ENCODE peak calls at places on chromosome 17, in seven cellular contexts. One of them, this sample, is unnamed.

GRCh38 chr17:66255112-66255511 is 25.9 kb upstream of the APOH start:
- DNase-seq in heart right ventricle: peak; percentile 36
- DNase-seq in retinal pigment epithelial cell: peak; percentile 28
- DNase-seq in H9: no peak
- DNase-seq in activated CD8-positive, alpha-beta T cell treated with anti-CD3 and anti-CD28 coated beads for 36 hours: peak; percentile 54
- DNase-seq in colonic mucosa: peak; percentile 44
- DNase-seq in A549: no peak
- DNase-seq in this sample: peak; percentile 31

GRCh38 chr17:66841744-66842143 is 6.8 kb downstream of the CACNG5 start:
- DNase-seq in H9: no peak
- DNase-seq in heart right ventricle: no peak
- DNase-seq in activated CD8-positive, alpha-beta T cell treated with anti-CD3 and anti-CD28 coated beads for 36 hours: no peak
- DNase-seq in colonic mucosa: no peak
- DNase-seq in A549: no peak
- DNase-seq in retinal pigment epithelial cell: no peak
- DNase-seq in this sample: no peak

GRCh38 chr17:9837551-9838471 is 12.1 kb downstream of the GLP2R start:
- DNase-seq in H9: peak; percentile 38
- DNase-seq in A549: peak; percentile 90
- DNase-seq in activated CD8-positive, alpha-beta T cell treated with anti-CD3 and anti-CD28 coated beads for 36 hours: no peak
- DNase-seq in retinal pigment epithelial cell: no peak
- DNase-seq in colonic mucosa: no peak
- DNase-seq in heart right ventricle: peak; percentile 46
- DNase-seq in this sample: no peak

GRCh38 chr17:40023590-40024292 is 8.5 kb downstream of the CSF3 start:
- DNase-seq in retinal pigment epithelial cell: no peak
- DNase-seq in H9: no peak
- DNase-seq in colonic mucosa: peak; percentile 92
- DNase-seq in activated CD8-positive, alpha-beta T cell treated with anti-CD3 and anti-CD28 coated beads for 36 hours: no peak
- DNase-seq in heart right ventricle: peak; percentile 61
- DNase-seq in A549: no peak
- DNase-seq in this sample: no peak

GRCh38 chr17:17125136-17126084 is 80.7 kb downstream of the PLD6 start:
- DNase-seq in colonic mucosa: no peak
- DNase-seq in heart right ventricle: no peak
- DNase-seq in A549: no peak
- DNase-seq in activated CD8-positive, alpha-beta T cell treated with anti-CD3 and anti-CD28 coated beads for 36 hours: peak; percentile 30
- DNase-seq in H9: no peak
- DNase-seq in retinal pigment epithelial cell: no peak
- DNase-seq in this sample: no peak

GRCh38 chr17:54220829-54221228 is 398.1 kb downstream of the KIF2B start:
- DNase-seq in heart right ventricle: no peak
- DNase-seq in activated CD8-positive, alpha-beta T cell treated with anti-CD3 and anti-CD28 coated beads for 36 hours: no peak
- DNase-seq in H9: no peak
- DNase-seq in colonic mucosa: no peak
- DNase-seq in A549: no peak
- DNase-seq in retinal pigment epithelial cell: no peak
- DNase-seq in this sample: no peak

GRCh38 chr17:41718287-41718645 is 6.1 kb downstream of the GAST start:
- DNase-seq in H9: no peak
- DNase-seq in heart right ventricle: no peak
- DNase-seq in activated CD8-positive, alpha-beta T cell treated with anti-CD3 and anti-CD28 coated beads for 36 hours: no peak
- DNase-seq in A549: no peak
- DNase-seq in colonic mucosa: no peak
- DNase-seq in retinal pigment epithelial cell: no peak
- DNase-seq in this sample: no peak

GRCh38 chr17:14336418-14336817 is 35.5 kb downstream of the HS3ST3B1 start:
- DNase-seq in retinal pigment epithelial cell: no peak
- DNase-seq in heart right ventricle: peak; percentile 54
- DNase-seq in colonic mucosa: no peak
- DNase-seq in activated CD8-positive, alpha-beta T cell treated with anti-CD3 and anti-CD28 coated beads for 36 hours: no peak
- DNase-seq in A549: no peak
- DNase-seq in H9: no peak
- DNase-seq in this sample: no peak

GRCh38 chr17:60060474-60060873 is 18.2 kb downstream of the HEATR6 start:
- DNase-seq in retinal pigment epithelial cell: no peak
- DNase-seq in H9: no peak
- DNase-seq in heart right ventricle: no peak
- DNase-seq in colonic mucosa: no peak
- DNase-seq in activated CD8-positive, alpha-beta T cell treated with anti-CD3 and anti-CD28 coated beads for 36 hours: no peak
- DNase-seq in A549: no peak
- DNase-seq in this sample: no peak

GRCh38 chr17:53996896-53997295 is 174.2 kb downstream of the KIF2B start:
- DNase-seq in A549: no peak
- DNase-seq in heart right ventricle: no peak
- DNase-seq in colonic mucosa: no peak
- DNase-seq in H9: no peak
- DNase-seq in activated CD8-positive, alpha-beta T cell treated with anti-CD3 and anti-CD28 coated beads for 36 hours: no peak
- DNase-seq in retinal pigment epithelial cell: no peak
- DNase-seq in this sample: no peak

GRCh38 chr17:55296171-55296695 is 31.5 kb downstream of the HLF start:
- DNase-seq in A549: no peak
- DNase-seq in activated CD8-positive, alpha-beta T cell treated with anti-CD3 and anti-CD28 coated beads for 36 hours: no peak
- DNase-seq in H9: no peak
- DNase-seq in colonic mucosa: no peak
- DNase-seq in heart right ventricle: no peak
- DNase-seq in retinal pigment epithelial cell: no peak
- DNase-seq in this sample: no peak
- TF ChIP-seq CTCF in A549: no peak
- TF ChIP-seq CTCF in activated CD8-positive, alpha-beta T cell treated with anti-CD3 and anti-CD28 coated beads for 36 hours: no peak
- TF ChIP-seq CTCF in H9: no peak
- TF ChIP-seq CTCF in colonic mucosa: no peak
- TF ChIP-seq CTCF in heart right ventricle: no peak
- TF ChIP-seq CTCF in retinal pigment epithelial cell: no peak
- TF ChIP-seq CTCF in this sample: no peak

GRCh38 chr17:21525464-21526130 is 149.4 kb downstream of the KCNJ12 start:
- DNase-seq in A549: no peak
- DNase-seq in colonic mucosa: no peak
- DNase-seq in activated CD8-positive, alpha-beta T cell treated with anti-CD3 and anti-CD28 coated beads for 36 hours: no peak
- DNase-seq in H9: no peak
- DNase-seq in retinal pigment epithelial cell: no peak
- DNase-seq in heart right ventricle: no peak
- DNase-seq in this sample: no peak
- TF ChIP-seq CTCF in A549: no peak
- TF ChIP-seq CTCF in colonic mucosa: no peak
- TF ChIP-seq CTCF in activated CD8-positive, alpha-beta T cell treated with anti-CD3 and anti-CD28 coated beads for 36 hours: no peak
- TF ChIP-seq CTCF in H9: no peak
- TF ChIP-seq CTCF in retinal pigment epithelial cell: no peak
- TF ChIP-seq CTCF in heart right ventricle: no peak
- TF ChIP-seq CTCF in this sample: no peak

GRCh38 chr17:58172369-58173071 is 5.7 kb downstream of the OR4D2 start:
- DNase-seq in retinal pigment epithelial cell: peak; percentile 5
- DNase-seq in H9: peak; percentile 85
- DNase-seq in heart right ventricle: no peak
- DNase-seq in A549: peak; percentile 68
- DNase-seq in activated CD8-positive, alpha-beta T cell treated with anti-CD3 and anti-CD28 coated beads for 36 hours: peak; percentile 69
- DNase-seq in colonic mucosa: no peak
- DNase-seq in this sample: peak; percentile 66
- TF ChIP-seq CTCF in retinal pigment epithelial cell: peak; percentile 60
- TF ChIP-seq CTCF in H9: peak; percentile 78
- TF ChIP-seq CTCF in heart right ventricle: peak; percentile 26
- TF ChIP-seq CTCF in A549: peak; percentile 61
- TF ChIP-seq CTCF in activated CD8-positive, alpha-beta T cell treated with anti-CD3 and anti-CD28 coated beads for 36 hours: peak; percentile 79
- TF ChIP-seq CTCF in colonic mucosa: peak; percentile 28
- TF ChIP-seq CTCF in this sample: peak; percentile 60

GRCh38 chr17:58960068-58960467 is 146.6 kb downstream of the TRIM37 start:
- DNase-seq in A549: peak; percentile 16
- DNase-seq in colonic mucosa: peak; percentile 17
- DNase-seq in H9: no peak
- DNase-seq in heart right ventricle: no peak
- DNase-seq in activated CD8-positive, alpha-beta T cell treated with anti-CD3 and anti-CD28 coated beads for 36 hours: no peak
- DNase-seq in retinal pigment epithelial cell: peak; percentile 84
- DNase-seq in this sample: peak; percentile 55
- TF ChIP-seq CTCF in A549: no peak
- TF ChIP-seq CTCF in colonic mucosa: no peak
- TF ChIP-seq CTCF in H9: peak; percentile 45
- TF ChIP-seq CTCF in heart right ventricle: peak; percentile 13
- TF ChIP-seq CTCF in activated CD8-positive, alpha-beta T cell treated with anti-CD3 and anti-CD28 coated beads for 36 hours: no peak
- TF ChIP-seq CTCF in retinal pigment epithelial cell: peak; percentile 52
- TF ChIP-seq CTCF in this sample: peak; percentile 51

GRCh38 chr17:78144736-78145641 is 1.2 kb upstream of the C17orf99 start:
- DNase-seq in H9: no peak
- DNase-seq in heart right ventricle: peak; percentile 57
- DNase-seq in retinal pigment epithelial cell: no peak
- DNase-seq in colonic mucosa: peak; percentile 72
- DNase-seq in activated CD8-positive, alpha-beta T cell treated with anti-CD3 and anti-CD28 coated beads for 36 hours: no peak
- DNase-seq in A549: no peak
- DNase-seq in this sample: no peak
- TF ChIP-seq CTCF in H9: no peak
- TF ChIP-seq CTCF in heart right ventricle: no peak
- TF ChIP-seq CTCF in retinal pigment epithelial cell: no peak
- TF ChIP-seq CTCF in colonic mucosa: no peak
- TF ChIP-seq CTCF in activated CD8-positive, alpha-beta T cell treated with anti-CD3 and anti-CD28 coated beads for 36 hours: no peak
- TF ChIP-seq CTCF in A549: no peak
- TF ChIP-seq CTCF in this sample: no peak

GRCh38 chr17:35811759-35812158 is 2.5 kb downstream of the TAF15 start:
- DNase-seq in A549: no peak
- DNase-seq in H9: no peak
- DNase-seq in activated CD8-positive, alpha-beta T cell treated with anti-CD3 and anti-CD28 coated beads for 36 hours: no peak
- DNase-seq in heart right ventricle: no peak
- DNase-seq in retinal pigment epithelial cell: no peak
- DNase-seq in colonic mucosa: no peak
- DNase-seq in this sample: no peak

GRCh38 chr17:35807371-35808144 is 1.7 kb upstream of the TAF15 start:
- DNase-seq in activated CD8-positive, alpha-beta T cell treated with anti-CD3 and anti-CD28 coated beads for 36 hours: no peak
- DNase-seq in H9: no peak
- DNase-seq in colonic mucosa: no peak
- DNase-seq in heart right ventricle: no peak
- DNase-seq in retinal pigment epithelial cell: no peak
- DNase-seq in A549: no peak
- DNase-seq in this sample: no peak

GRCh38 chr17:35808962-35809854 is at the start of gene TAF15:
- DNase-seq in activated CD8-positive, alpha-beta T cell treated with anti-CD3 and anti-CD28 coated beads for 36 hours: peak; percentile 97
- DNase-seq in H9: peak; percentile 99
- DNase-seq in heart right ventricle: peak; percentile 98
- DNase-seq in A549: peak; percentile 95
- DNase-seq in colonic mucosa: peak; percentile 97
- DNase-seq in retinal pigment epithelial cell: peak; percentile 97
- DNase-seq in this sample: peak; percentile 93

GRCh38 chr17:35809855-35810461 is 674 bp downstream of the TAF15 start:
- DNase-seq in H9: peak; percentile 44
- DNase-seq in activated CD8-positive, alpha-beta T cell treated with anti-CD3 and anti-CD28 coated beads for 36 hours: no peak
- DNase-seq in colonic mucosa: no peak
- DNase-seq in retinal pigment epithelial cell: no peak
- DNase-seq in heart right ventricle: no peak
- DNase-seq in A549: no peak
- DNase-seq in this sample: no peak

DNA sequence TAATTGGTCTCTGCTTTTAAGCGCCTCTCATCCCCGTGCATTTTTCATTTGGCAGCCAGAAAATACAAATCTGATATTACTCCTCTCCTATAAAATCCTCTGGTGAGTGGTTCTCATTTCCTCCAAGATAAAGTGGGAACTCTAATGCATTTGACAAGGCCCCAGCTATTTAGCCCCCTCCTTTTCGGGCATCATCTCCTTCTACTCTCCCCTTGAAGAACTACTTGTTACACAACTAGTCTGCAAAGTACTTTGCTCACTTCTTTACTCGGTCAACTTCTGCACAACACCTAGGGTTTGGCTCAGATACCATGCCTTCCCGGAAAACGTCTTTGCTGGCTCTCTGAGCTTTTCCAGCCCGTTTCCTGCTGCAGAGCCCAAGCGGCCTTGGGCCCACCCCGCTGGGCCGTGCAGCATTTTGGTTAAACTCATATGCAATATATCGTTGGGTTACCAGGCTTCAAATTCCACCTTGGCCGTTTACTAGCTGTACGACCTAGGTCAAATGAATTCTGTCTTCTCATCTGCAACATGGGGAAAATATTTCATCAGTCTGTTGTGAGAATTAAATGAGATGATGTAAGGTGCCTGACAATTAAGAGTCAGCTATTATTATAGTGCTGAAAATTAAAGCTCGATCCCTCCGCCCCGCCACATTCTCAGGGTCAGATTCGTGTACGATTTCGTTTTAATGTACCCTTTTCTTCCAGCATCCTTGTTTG is 883 bp upstream of the TAF15 start:
- DNase-seq in H9: no peak
- DNase-seq in activated CD8-positive, alpha-beta T cell treated with anti-CD3 and anti-CD28 coated beads for 36 hours: no peak
- DNase-seq in retinal pigment epithelial cell: no peak
- DNase-seq in A549: no peak
- DNase-seq in colonic mucosa: no peak
- DNase-seq in heart right ventricle: no peak
- DNase-seq in this sample: no peak
- TF ChIP-seq CTCF in H9: no peak
- TF ChIP-seq CTCF in activated CD8-positive, alpha-beta T cell treated with anti-CD3 and anti-CD28 coated beads for 36 hours: no peak
- TF ChIP-seq CTCF in retinal pigment epithelial cell: no peak
- TF ChIP-seq CTCF in A549: no peak
- TF ChIP-seq CTCF in colonic mucosa: no peak
- TF ChIP-seq CTCF in heart right ventricle: no peak
- TF ChIP-seq CTCF in this sample: no peak

This sample was measured in GM13977.